ENCODE peak calls at places on chromosomes 1 and 21, in five cellular contexts. Y, D, G, Q and A are unnamed samples.
A peak's percentile ranks its signal among the peaks of the same experiment; 100 is the strongest.

GRCh38 chr1:28675921-28676257 is 7.3 kb downstream of the GMEB1 start:
- DNase-seq in Y (no peak), Q (no peak), G (no peak), D (no peak), A (no peak)

GRCh38 chr1:109815809-109816791 is 52.4 kb upstream of the EPS8L3 start:
- DNase-seq in Y (no peak), D (peak; percentile 90), Q (no peak), G (no peak), A (no peak)

GRCh38 chr1:166133276-166133841 is 33.4 kb downstream of the FAM78B start:
- DNase-seq in Q (peak; percentile 62), G (no peak), Y (no peak), D (no peak), A (no peak)

GRCh38 chr1:175203570-175203969 is 11.0 kb upstream of the KIAA0040 start:
- DNase-seq in D (no peak), Q (no peak), G (no peak), Y (no peak), A (no peak)

GRCh38 chr1:205518616-205519540 is 14.4 kb downstream of the CDK18 start:
- DNase-seq in G (no peak), Q (no peak), Y (no peak), D (no peak), A (no peak)

GRCh38 chr21:38965241-38965640 is 159.5 kb downstream of the ETS2 start:
- DNase-seq in G (no peak), Y (no peak), Q (no peak), D (no peak), A (peak; percentile 79)

GRCh38 chr1:110292327-110292741 is 46.8 kb upstream of the RBM15 start:
- DNase-seq in G (no peak), Y (peak; percentile 40), D (no peak), Q (no peak), A (no peak)

GRCh38 chr1:167057297-167057688 is 32.9 kb downstream of the GPA33 start:
- DNase-seq in G (peak; percentile 50), Y (peak; percentile 62), Q (no peak), D (no peak), A (peak; percentile 39)

GRCh38 chr1:8662380-8663072 is 154.9 kb downstream of the RERE start:
- DNase-seq in Y (no peak), G (no peak), D (no peak), Q (no peak), A (no peak)

GRCh38 chr1:158177705-158178450 is 2.8 kb upstream of the CD1D start:
- DNase-seq in Q (peak; percentile 83), G (peak; percentile 54), Y (peak; percentile 87), D (no peak), A (no peak)

GRCh38 chr1:188350104-188350503 is 1521.4 kb downstream of the PLA2G4A start:
- DNase-seq in G (no peak), Q (no peak), D (no peak), Y (no peak), A (no peak)

GRCh38 chr1:81703736-81704463 is 96.8 kb upstream of the ADGRL2 start:
- DNase-seq in D (no peak), Y (no peak), G (no peak), Q (no peak), A (no peak)

GRCh38 chr1:218350909-218351616 is 5.9 kb downstream of the TGFB2 start:
- DNase-seq in G (no peak), Q (no peak), D (no peak), Y (no peak), A (no peak)

GRCh38 chr1:2609271-2610035 is 22.9 kb downstream of the PRXL2B start:
- DNase-seq in G (peak; percentile 30), D (no peak), Y (no peak), Q (no peak), A (no peak)

GRCh38 chr1:227318003-227318851 is at the start of gene CDC42BPA:
- DNase-seq in Q (peak; percentile 99), D (no peak), G (peak; percentile 95), Y (peak; percentile 89), A (peak; percentile 46)

GRCh38 chr1:231075497-231075896 is 35.4 kb upstream of the FAM89A start:
- DNase-seq in G (no peak), D (no peak), Y (no peak), Q (no peak), A (no peak)

GRCh38 chr1:217193151-217193550 is 437.7 kb downstream of the GPATCH2 start:
- DNase-seq in G (no peak), D (no peak), Q (no peak), Y (no peak), A (no peak)

GRCh38 chr1:41683681-41684500 is 199.4 kb upstream of the EDN2 start:
- DNase-seq in Q (peak; percentile 23), D (no peak), Y (no peak), G (no peak), A (no peak)
- TF ChIP-seq FOXM1 in Q (no peak), D (no peak), Y (no peak), G (no peak), A (no peak)

DNA sequence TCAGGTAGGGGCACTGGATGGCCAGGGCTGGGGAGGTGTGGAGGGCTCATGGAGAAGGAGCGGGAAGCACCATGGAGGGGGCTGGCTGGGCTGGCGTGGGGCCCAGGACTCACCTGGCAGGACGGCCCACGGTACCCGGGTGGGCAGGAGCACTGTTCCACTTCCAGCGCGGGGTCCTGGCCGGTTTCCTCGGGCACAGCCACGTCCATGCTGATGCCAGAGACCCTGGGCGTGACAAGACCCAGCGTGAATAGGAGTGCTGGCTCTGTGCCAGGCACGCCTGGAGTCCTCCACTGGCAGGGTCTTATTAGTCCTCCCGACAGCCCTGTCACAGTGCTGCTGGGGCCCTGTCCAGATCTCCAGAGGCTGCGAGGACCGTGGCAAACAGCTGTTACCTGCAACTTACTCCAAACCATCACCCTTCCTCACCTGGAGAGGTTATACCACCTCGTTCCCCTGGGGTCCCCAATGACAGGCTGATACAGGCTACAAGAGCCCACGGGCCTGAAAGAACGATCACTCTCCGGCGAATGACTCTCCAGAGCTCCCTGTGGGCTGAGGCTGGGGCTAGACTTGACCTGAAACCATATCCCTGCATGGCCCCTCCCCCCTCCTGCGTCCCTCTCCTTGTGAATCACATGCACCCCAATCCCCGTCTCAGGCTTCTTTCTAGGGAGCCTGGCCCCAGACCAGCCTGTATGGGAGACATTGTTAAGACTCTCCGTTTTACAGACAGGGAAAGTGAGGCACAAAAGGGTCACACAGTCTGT is 62.1 kb downstream of the HSPG2 start:
- DNase-seq in G (peak; percentile 82), Q (no peak), D (no peak), Y (no peak), A (no peak)
- TF ChIP-seq FOXM1 in G (no peak), Q (no peak), D (no peak), Y (no peak), A (no peak)

DNA sequence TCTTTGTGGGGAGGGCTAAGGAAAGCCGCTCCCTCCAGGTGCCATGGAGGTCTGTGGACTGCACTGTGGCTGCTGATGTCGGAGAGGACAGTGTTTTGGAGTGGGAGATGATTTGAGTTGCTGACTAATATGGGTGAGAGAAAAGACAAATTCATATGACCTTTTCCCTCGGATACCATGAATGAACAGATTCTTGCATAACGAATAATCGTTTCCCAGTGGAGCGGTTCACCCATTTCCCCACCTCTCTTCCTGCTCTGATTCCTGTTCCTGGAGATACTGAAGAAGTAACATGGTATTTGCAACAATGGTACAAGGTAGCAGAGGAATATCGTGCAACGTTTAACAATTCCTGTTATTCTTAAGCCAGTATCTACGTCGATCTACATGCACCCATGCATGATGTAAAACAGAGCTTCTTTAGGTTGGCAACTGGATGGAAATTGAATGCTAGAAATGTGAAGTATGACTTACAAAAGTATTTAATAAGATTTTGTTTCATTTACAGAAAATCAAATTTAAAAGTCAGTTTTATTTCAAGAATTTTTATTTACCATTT is 227.1 kb downstream of the TOMM20 start:
- DNase-seq in D (no peak), Y (no peak), Q (no peak), G (no peak), A (no peak)
- TF ChIP-seq FOXM1 in D (no peak), Y (no peak), Q (no peak), G (no peak), A (no peak)

DNA sequence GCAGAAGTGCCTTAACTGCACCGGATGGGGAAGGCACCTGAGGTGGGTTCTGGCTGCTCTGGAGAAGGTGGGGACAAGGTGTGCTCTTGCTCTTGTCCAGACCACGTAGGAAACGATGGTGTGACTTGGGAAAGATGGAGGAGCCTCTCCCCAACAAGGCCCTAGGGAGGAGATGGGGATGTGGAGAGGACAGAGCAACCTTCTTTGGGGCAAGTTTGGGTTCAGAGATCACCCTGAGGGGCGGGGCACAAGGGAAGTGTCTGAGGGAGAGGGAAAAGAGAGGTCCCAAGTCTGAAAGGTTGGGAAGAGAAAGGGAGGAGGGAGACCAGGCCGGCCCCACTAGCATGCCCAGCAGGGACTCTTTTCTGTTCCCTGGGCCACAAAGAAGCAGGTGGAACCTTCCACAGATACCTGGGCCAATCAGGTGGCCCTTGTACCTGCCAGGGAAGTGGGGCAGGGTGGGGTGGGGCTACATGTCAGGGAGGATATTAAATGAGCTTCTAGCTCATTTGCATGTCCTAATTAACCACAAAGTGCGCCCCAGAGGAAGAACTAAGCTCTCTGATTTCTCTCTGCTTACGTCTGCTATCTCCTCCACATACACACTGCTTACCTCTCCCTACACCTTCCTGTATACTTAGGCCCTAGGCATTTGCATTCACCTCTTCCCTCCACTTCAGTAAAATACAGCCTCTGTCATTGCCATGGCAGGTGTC is 15.9 kb downstream of the INKA2 start:
- DNase-seq in G (no peak), Q (no peak), Y (no peak), D (no peak), A (no peak)
- TF ChIP-seq FOXM1 in G (no peak), Q (no peak), Y (no peak), D (no peak), A (no peak)

GRCh38 chr1:239389703-239390102 is 3.3 kb downstream of the CHRM3 start:
- DNase-seq in G (peak; percentile 17), Y (no peak), D (no peak), Q (no peak), A (no peak)

GRCh38 chr1:239383714-239384113 is 2.7 kb upstream of the CHRM3 start:
- DNase-seq in D (no peak), Q (no peak), G (no peak), Y (no peak), A (no peak)

GRCh38 chr1:239388578-239388977 is 2.2 kb downstream of the CHRM3 start:
- DNase-seq in D (no peak), Y (no peak), G (no peak), Q (no peak), A (no peak)

GRCh38 chr1:239387304-239388231 is 1.2 kb downstream of the CHRM3 start:
- DNase-seq in Q (no peak), D (no peak), Y (peak; percentile 26), G (peak; percentile 73), A (no peak)

DNA sequence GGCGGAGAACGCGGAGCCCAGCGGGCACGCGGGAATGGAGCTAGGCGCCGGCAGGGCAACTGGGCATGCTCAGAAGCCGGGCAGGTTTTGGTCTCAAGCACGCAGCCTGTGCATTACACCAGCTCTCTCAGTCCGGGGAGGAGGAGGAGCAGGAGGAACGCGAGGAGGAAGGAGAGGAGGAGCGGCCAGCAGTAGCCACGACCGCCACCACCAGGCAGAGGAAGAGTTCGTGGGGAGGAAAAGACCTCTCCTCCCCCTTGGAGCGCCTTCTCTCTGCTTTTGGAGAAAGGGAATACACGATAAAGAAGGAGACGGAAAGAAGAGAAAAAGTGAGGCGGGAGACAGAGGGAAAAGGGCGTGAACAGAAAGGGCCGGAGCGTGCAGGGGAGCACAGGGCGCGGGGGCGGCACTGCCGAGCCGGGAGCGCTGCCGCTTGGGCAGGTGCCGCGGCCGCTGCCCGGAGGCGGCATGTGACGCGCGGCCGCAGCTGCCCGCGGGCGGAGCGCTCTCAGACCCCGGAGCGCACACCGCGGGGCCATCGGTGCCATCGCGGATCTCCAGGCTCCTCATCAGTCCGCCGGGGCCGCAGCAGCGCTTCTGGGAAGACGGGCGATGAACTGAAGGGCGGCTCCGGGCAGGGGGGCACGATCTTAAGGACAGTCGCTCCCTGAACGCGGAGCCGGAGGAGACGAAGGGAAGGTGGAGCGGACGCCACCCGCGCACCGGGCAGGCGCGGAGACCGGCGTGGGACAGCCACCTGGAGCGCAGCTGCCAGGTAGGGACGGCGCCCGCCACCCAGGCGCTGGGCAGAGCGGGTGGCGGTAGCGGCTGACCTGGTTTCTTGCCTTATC is at the start of gene CHRM3:
- DNase-seq in Y (peak; percentile 64), G (peak; percentile 89), Q (no peak), D (no peak), A (no peak)
- TF ChIP-seq FOXM1 in Y (no peak), G (no peak), Q (no peak), D (no peak), A (no peak)